ENCODE peak calls at places on chromosomes 16 and 17, in five cellular contexts. One of them, this sample, is unnamed.

GRCh38 chr17:39096435-39097158 is 54.8 kb downstream of the PLXDC1 start:
- DNase-seq in heart right ventricle: no peak
- DNase-seq in small intestine: peak
- DNase-seq in PC-9: no peak
- DNase-seq in PC-3: no peak
- DNase-seq in this sample: peak

GRCh38 chr17:77460514-77461046 is 319.8 kb downstream of the SEC14L1 start:
- DNase-seq in small intestine: no peak
- DNase-seq in heart right ventricle: no peak
- DNase-seq in PC-3: no peak
- DNase-seq in PC-9: no peak
- DNase-seq in this sample: no peak

GRCh38 chr17:46150216-46150963 is 42.8 kb downstream of the KANSL1 start:
- DNase-seq in PC-3: no peak
- DNase-seq in small intestine: no peak
- DNase-seq in heart right ventricle: no peak
- DNase-seq in PC-9: no peak
- DNase-seq in this sample: no peak

GRCh38 chr17:62746941-62747340 is 61.2 kb downstream of the MARCHF10 start:
- DNase-seq in PC-9: no peak
- DNase-seq in PC-3: no peak
- DNase-seq in heart right ventricle: no peak
- DNase-seq in small intestine: no peak
- DNase-seq in this sample: no peak

GRCh38 chr16:7086842-7087616 is 245.6 kb upstream of the RBFOX1 start:
- DNase-seq in PC-3: peak
- DNase-seq in PC-9: no peak
- DNase-seq in small intestine: peak
- DNase-seq in heart right ventricle: peak
- DNase-seq in this sample: peak

GRCh38 chr17:7916799-7917198 is 710 bp upstream of the RNF227 start:
- DNase-seq in PC-3: no peak
- DNase-seq in heart right ventricle: no peak
- DNase-seq in PC-9: no peak
- DNase-seq in small intestine: no peak
- DNase-seq in this sample: no peak

GRCh38 chr17:36505171-36505570 is 18.7 kb downstream of the ZNHIT3 start:
- DNase-seq in small intestine: no peak
- DNase-seq in heart right ventricle: no peak
- DNase-seq in PC-9: no peak
- DNase-seq in PC-3: no peak
- DNase-seq in this sample: no peak

GRCh38 chr17:34254651-34255380 is at the start of gene CCL2:
- DNase-seq in PC-9: peak
- DNase-seq in heart right ventricle: peak
- DNase-seq in small intestine: peak
- DNase-seq in PC-3: no peak
- DNase-seq in this sample: peak

GRCh38 chr16:89691231-89691985 is 4.9 kb downstream of the CDK10 start:
- DNase-seq in PC-3: no peak
- DNase-seq in small intestine: no peak
- DNase-seq in PC-9: no peak
- DNase-seq in heart right ventricle: no peak
- DNase-seq in this sample: no peak

GRCh38 chr17:40021471-40021961 is 6.3 kb downstream of the CSF3 start:
- DNase-seq in PC-9: peak
- DNase-seq in small intestine: no peak
- DNase-seq in PC-3: peak
- DNase-seq in heart right ventricle: no peak
- DNase-seq in this sample: peak

GRCh38 chr16:89364603-89365002 is 125.8 kb downstream of the ANKRD11 start:
- DNase-seq in PC-9: no peak
- DNase-seq in small intestine: no peak
- DNase-seq in heart right ventricle: no peak
- DNase-seq in PC-3: no peak
- DNase-seq in this sample: no peak

GRCh38 chr16:48223490-48223889 is 20.6 kb upstream of the LONP2 start:
- DNase-seq in heart right ventricle: no peak
- DNase-seq in PC-3: no peak
- DNase-seq in small intestine: no peak
- DNase-seq in PC-9: no peak
- DNase-seq in this sample: no peak

GRCh38 chr16:67482260-67482924 is 955 bp downstream of the AGRP start:
- DNase-seq in small intestine: no peak
- DNase-seq in heart right ventricle: no peak
- DNase-seq in PC-9: no peak
- DNase-seq in PC-3: no peak
- DNase-seq in this sample: no peak

GRCh38 chr16:12184419-12184831 is 207.9 kb downstream of the SNX29 start:
- DNase-seq in small intestine: no peak
- DNase-seq in heart right ventricle: no peak
- DNase-seq in PC-9: no peak
- DNase-seq in PC-3: no peak
- DNase-seq in this sample: no peak

GRCh38 chr16:4316732-4317461 is 1.0 kb downstream of the GLIS2 start:
- DNase-seq in PC-9: peak
- DNase-seq in PC-3: peak
- DNase-seq in small intestine: no peak
- DNase-seq in heart right ventricle: peak
- DNase-seq in this sample: peak

GRCh38 chr17:68383443-68384321 is 73.6 kb downstream of the WIPI1 start:
- DNase-seq in PC-9: no peak
- DNase-seq in small intestine: peak
- DNase-seq in PC-3: peak
- DNase-seq in heart right ventricle: no peak
- DNase-seq in this sample: no peak

GRCh38 chr17:5874486-5874885 is 195.7 kb upstream of the WSCD1 start:
- DNase-seq in PC-9: no peak
- DNase-seq in small intestine: no peak
- DNase-seq in heart right ventricle: no peak
- DNase-seq in PC-3: no peak
- DNase-seq in this sample: peak

DNA sequence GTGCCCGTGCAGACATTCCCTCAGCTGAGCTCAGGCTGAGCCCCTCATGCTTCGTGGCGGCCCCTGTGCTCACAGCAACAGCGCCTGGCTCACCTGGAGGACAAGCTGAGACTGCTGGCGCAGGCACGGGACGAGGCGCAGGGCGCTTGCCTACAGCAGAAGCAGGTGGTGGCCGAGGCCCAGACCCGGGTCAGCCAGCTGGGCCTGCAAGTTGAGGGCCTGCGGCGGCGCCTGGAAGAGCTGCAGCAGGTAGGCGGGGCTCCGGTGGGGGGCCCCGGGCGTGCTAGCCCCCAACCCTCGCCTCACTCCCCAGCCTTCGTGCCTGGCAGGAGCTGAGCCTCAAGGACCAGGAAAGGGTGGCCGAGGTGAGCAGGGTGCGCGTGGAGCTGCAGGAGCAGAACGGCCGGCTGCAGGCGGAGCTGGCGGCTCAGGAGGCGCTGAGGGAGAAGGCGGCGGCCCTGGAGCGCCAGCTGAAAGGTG is 1.4 kb upstream of the RAC3 start:
- DNase-seq in heart right ventricle: no peak
- DNase-seq in small intestine: no peak
- DNase-seq in PC-9: no peak
- DNase-seq in PC-3: no peak
- DNase-seq in this sample: no peak
- H3K27ac ChIP-seq in heart right ventricle: no peak
- H3K27ac ChIP-seq in small intestine: no peak
- H3K27ac ChIP-seq in PC-9: no peak
- H3K27ac ChIP-seq in PC-3: no peak
- H3K27ac ChIP-seq in this sample: no peak

GRCh38 chr16:30997887-30998711 is 12.3 kb downstream of the STX1B start:
- DNase-seq in PC-9: peak
- DNase-seq in heart right ventricle: no peak
- DNase-seq in PC-3: peak
- DNase-seq in small intestine: no peak
- DNase-seq in this sample: peak

GRCh38 chr16:30997000-30997886 is 12.2 kb downstream of the HSD3B7 start:
- DNase-seq in PC-9: peak
- DNase-seq in small intestine: peak
- DNase-seq in heart right ventricle: peak
- DNase-seq in PC-3: peak
- DNase-seq in this sample: peak

GRCh38 chr16:30995927-30996323 is 10.9 kb downstream of the HSD3B7 start:
- DNase-seq in PC-9: no peak
- DNase-seq in PC-3: no peak
- DNase-seq in heart right ventricle: no peak
- DNase-seq in small intestine: no peak
- DNase-seq in this sample: no peak

GRCh38 chr16:30998852-30999761 is 11.3 kb downstream of the STX1B start:
- DNase-seq in heart right ventricle: no peak
- DNase-seq in PC-9: no peak
- DNase-seq in small intestine: peak
- DNase-seq in PC-3: no peak
- DNase-seq in this sample: no peak

DNA sequence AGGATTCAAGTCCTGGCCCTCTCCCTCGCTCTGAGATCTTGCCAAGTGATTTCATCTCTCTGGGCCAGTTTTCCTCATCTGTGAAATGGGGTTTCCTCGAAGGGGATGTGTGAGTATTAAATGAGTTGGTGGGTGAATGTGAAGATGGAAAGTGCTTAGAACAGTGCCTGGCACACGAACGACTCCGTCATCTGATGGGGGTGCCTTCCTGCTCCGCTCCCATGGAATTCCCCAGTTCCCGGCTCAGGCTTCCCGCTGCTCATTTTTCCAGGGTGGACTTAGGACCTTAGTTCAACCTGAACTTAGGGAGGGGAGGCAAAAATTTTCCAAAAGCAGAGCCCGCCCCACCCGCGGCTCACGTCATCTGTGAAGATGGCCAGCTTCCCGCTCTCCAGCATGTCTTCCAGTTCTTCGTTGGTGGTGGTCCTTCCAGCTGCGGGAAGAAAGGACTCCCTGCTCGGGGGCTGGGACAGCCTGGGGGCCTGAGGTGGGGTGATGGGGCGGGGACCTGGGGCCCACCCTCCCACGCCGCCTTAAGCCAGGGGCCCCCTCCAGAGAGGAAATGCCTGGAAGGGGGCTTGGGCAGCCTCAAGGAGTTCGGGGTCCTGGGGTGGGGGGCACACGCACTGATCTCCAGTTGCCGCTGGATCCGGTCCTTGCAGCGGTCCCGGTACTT is 11.5 kb downstream of the HSD3B7 start:
- DNase-seq in PC-9: no peak
- DNase-seq in heart right ventricle: no peak
- DNase-seq in small intestine: peak
- DNase-seq in PC-3: peak
- DNase-seq in this sample: no peak
- H3K4me3 ChIP-seq in PC-9: peak
- H3K4me3 ChIP-seq in heart right ventricle: peak
- H3K4me3 ChIP-seq in small intestine: no peak
- H3K4me3 ChIP-seq in PC-3: peak
- H3K4me3 ChIP-seq in this sample: peak

GRCh38 chr17:29645516-29646051 is 22.9 kb upstream of the CORO6 start:
- DNase-seq in PC-9: no peak
- DNase-seq in heart right ventricle: peak
- DNase-seq in small intestine: no peak
- DNase-seq in PC-3: no peak
- DNase-seq in this sample: peak
- H3K27ac ChIP-seq in PC-9: no peak
- H3K27ac ChIP-seq in heart right ventricle: peak
- H3K27ac ChIP-seq in small intestine: no peak
- H3K27ac ChIP-seq in PC-3: no peak
- H3K27ac ChIP-seq in this sample: peak

DNA sequence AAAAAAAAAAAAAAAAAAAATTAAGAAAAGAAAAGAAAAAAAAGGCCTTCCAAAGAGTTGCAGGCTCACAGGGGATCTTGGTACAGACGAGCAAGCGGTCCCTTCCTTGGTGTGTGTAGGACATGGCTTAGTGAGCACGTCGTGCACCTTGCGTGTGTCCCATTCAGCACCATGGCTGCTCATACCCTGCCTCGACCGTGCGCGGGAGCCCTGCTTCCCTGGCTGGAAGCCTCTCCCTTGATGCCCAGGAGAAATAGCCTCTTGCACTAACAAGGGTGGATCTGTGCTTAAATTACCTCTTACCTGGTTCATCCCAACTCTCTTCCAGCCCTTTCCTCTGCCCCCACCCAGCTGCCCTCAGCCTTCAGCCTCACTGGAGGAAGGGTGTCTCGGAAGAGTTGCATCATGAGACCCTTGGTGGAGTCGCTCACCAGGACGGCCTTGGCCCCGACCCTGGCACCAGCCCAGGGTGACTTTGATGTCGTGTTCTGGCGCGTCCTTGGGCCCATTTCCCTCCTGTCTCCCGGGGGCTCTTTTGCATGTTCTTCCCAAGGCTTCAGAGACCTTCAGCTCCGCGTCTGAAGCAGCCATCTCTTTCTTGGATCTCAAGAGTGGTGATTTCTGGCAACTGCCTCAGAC is 127.1 kb downstream of the CMIP start:
- DNase-seq in PC-3: no peak
- DNase-seq in heart right ventricle: no peak
- DNase-seq in small intestine: no peak
- DNase-seq in PC-9: no peak
- DNase-seq in this sample: no peak
- H3K4me3 ChIP-seq in PC-3: no peak
- H3K4me3 ChIP-seq in heart right ventricle: no peak
- H3K4me3 ChIP-seq in small intestine: no peak
- H3K4me3 ChIP-seq in PC-9: no peak
- H3K4me3 ChIP-seq in this sample: no peak

GRCh38 chr17:42514279-42514678 is 21.8 kb upstream of the NAGLU start:
- DNase-seq in heart right ventricle: no peak
- DNase-seq in PC-3: no peak
- DNase-seq in PC-9: no peak
- DNase-seq in small intestine: no peak
- DNase-seq in this sample: no peak
- H3K27ac ChIP-seq in heart right ventricle: no peak
- H3K27ac ChIP-seq in PC-3: no peak
- H3K27ac ChIP-seq in PC-9: no peak
- H3K27ac ChIP-seq in small intestine: no peak
- H3K27ac ChIP-seq in this sample: no peak